ENCODE peak calls at places on chromosomes 1 and 21, in five cellular contexts. One of them, this sample, is unnamed.

GRCh38 chr1:233723387-233723786 is 109.5 kb downstream of the KCNK1 start:
- DNase-seq in GM12878: no peak
- DNase-seq in HepG2: no peak
- DNase-seq in SK-N-SH: no peak
- DNase-seq in K562: no peak
- DNase-seq in this sample: no peak

GRCh38 chr1:165875604-165876003 is 48.2 kb downstream of the UCK2 start:
- DNase-seq in K562: no peak
- DNase-seq in SK-N-SH: no peak
- DNase-seq in HepG2: no peak
- DNase-seq in GM12878: no peak
- DNase-seq in this sample: no peak

GRCh38 chr1:11893907-11894251 is 32.3 kb downstream of the KIAA2013 start:
- DNase-seq in HepG2: peak
- DNase-seq in GM12878: no peak
- DNase-seq in SK-N-SH: peak
- DNase-seq in K562: peak
- DNase-seq in this sample: no peak

GRCh38 chr1:29842130-29842529 is 605.8 kb downstream of the PTPRU start:
- DNase-seq in HepG2: no peak
- DNase-seq in GM12878: no peak
- DNase-seq in K562: peak
- DNase-seq in SK-N-SH: no peak
- DNase-seq in this sample: no peak

GRCh38 chr1:216812966-216813365 is 89.7 kb upstream of the ESRRG start:
- DNase-seq in K562: no peak
- DNase-seq in SK-N-SH: no peak
- DNase-seq in HepG2: no peak
- DNase-seq in GM12878: no peak
- DNase-seq in this sample: no peak

GRCh38 chr1:10724948-10725852 is 71.2 kb downstream of the CASZ1 start:
- DNase-seq in HepG2: no peak
- DNase-seq in GM12878: no peak
- DNase-seq in SK-N-SH: peak
- DNase-seq in K562: no peak
- DNase-seq in this sample: no peak

GRCh38 chr1:43269627-43270375 is at the start of gene TMEM125:
- DNase-seq in SK-N-SH: peak
- DNase-seq in GM12878: no peak
- DNase-seq in HepG2: no peak
- DNase-seq in K562: no peak
- DNase-seq in this sample: no peak

GRCh38 chr1:52915211-52915854 is 6.2 kb downstream of the ECHDC2 start:
- DNase-seq in GM12878: no peak
- DNase-seq in K562: no peak
- DNase-seq in SK-N-SH: no peak
- DNase-seq in HepG2: no peak
- DNase-seq in this sample: no peak

GRCh38 chr1:202649553-202650392 is 60.5 kb downstream of the SYT2 start:
- DNase-seq in GM12878: no peak
- DNase-seq in K562: no peak
- DNase-seq in SK-N-SH: no peak
- DNase-seq in HepG2: no peak
- DNase-seq in this sample: no peak

GRCh38 chr1:25145775-25146381 is 86.4 kb downstream of the SYF2 start:
- DNase-seq in GM12878: no peak
- DNase-seq in SK-N-SH: no peak
- DNase-seq in K562: no peak
- DNase-seq in HepG2: no peak
- DNase-seq in this sample: peak

GRCh38 chr1:156463874-156464273 is 36.7 kb downstream of the MEF2D start:
- DNase-seq in K562: no peak
- DNase-seq in HepG2: no peak
- DNase-seq in SK-N-SH: peak
- DNase-seq in GM12878: no peak
- DNase-seq in this sample: no peak

GRCh38 chr1:220528679-220529529 is 968 bp downstream of the MARK1 start:
- DNase-seq in SK-N-SH: no peak
- DNase-seq in GM12878: no peak
- DNase-seq in K562: no peak
- DNase-seq in HepG2: no peak
- DNase-seq in this sample: no peak

GRCh38 chr1:215845224-215845902 is 278.3 kb downstream of the KCTD3 start:
- DNase-seq in GM12878: no peak
- DNase-seq in K562: no peak
- DNase-seq in SK-N-SH: no peak
- DNase-seq in HepG2: no peak
- DNase-seq in this sample: no peak

GRCh38 chr1:227632325-227632724 is 69.0 kb downstream of the ZNF678 start:
- DNase-seq in GM12878: no peak
- DNase-seq in SK-N-SH: no peak
- DNase-seq in HepG2: no peak
- DNase-seq in K562: no peak
- DNase-seq in this sample: no peak

GRCh38 chr1:50873458-50874187 is 86.4 kb downstream of the FAF1 start:
- DNase-seq in GM12878: peak
- DNase-seq in SK-N-SH: peak
- DNase-seq in K562: peak
- DNase-seq in HepG2: peak
- DNase-seq in this sample: peak

GRCh38 chr1:201481004-201481380 is 12.0 kb upstream of the PHLDA3 start:
- DNase-seq in GM12878: no peak
- DNase-seq in K562: no peak
- DNase-seq in SK-N-SH: no peak
- DNase-seq in HepG2: no peak
- DNase-seq in this sample: no peak

GRCh38 chr1:206464456-206464964 is 5.8 kb upstream of the IKBKE start:
- DNase-seq in K562: no peak
- DNase-seq in GM12878: no peak
- DNase-seq in HepG2: no peak
- DNase-seq in SK-N-SH: no peak
- DNase-seq in this sample: no peak

GRCh38 chr1:26799479-26800133 is 11.9 kb downstream of the PIGV start:
- DNase-seq in GM12878: no peak
- DNase-seq in K562: no peak
- DNase-seq in HepG2: no peak
- DNase-seq in SK-N-SH: peak
- DNase-seq in this sample: no peak

GRCh38 chr21:42586406-42586805 is 67.0 kb upstream of the PDE9A start:
- DNase-seq in GM12878: no peak
- DNase-seq in HepG2: no peak
- DNase-seq in K562: no peak
- DNase-seq in SK-N-SH: no peak
- DNase-seq in this sample: no peak

GRCh38 chr1:77866296-77866695 is 22.1 kb upstream of the NEXN start:
- DNase-seq in SK-N-SH: no peak
- DNase-seq in K562: no peak
- DNase-seq in GM12878: no peak
- DNase-seq in HepG2: no peak
- DNase-seq in this sample: no peak
- TF ChIP-seq YY1 in SK-N-SH: no peak
- TF ChIP-seq YY1 in K562: no peak
- TF ChIP-seq YY1 in GM12878: no peak
- TF ChIP-seq YY1 in HepG2: no peak
- TF ChIP-seq YY1 in this sample: no peak

GRCh38 chr1:6358757-6359567 is 34.6 kb downstream of the ACOT7 start:
- DNase-seq in HepG2: no peak
- DNase-seq in GM12878: no peak
- DNase-seq in SK-N-SH: peak
- DNase-seq in K562: peak
- DNase-seq in this sample: no peak
- TF ChIP-seq CHD2 in HepG2: no peak
- TF ChIP-seq CHD2 in GM12878: no peak
- TF ChIP-seq CHD2 in SK-N-SH: no peak
- TF ChIP-seq CHD2 in K562: no peak
- TF ChIP-seq CHD2 in this sample: no peak

GRCh38 chr1:32893198-32894018 is 7.1 kb downstream of the HPCA start:
- DNase-seq in SK-N-SH: peak
- DNase-seq in GM12878: no peak
- DNase-seq in HepG2: no peak
- DNase-seq in K562: peak
- DNase-seq in this sample: peak
- TF ChIP-seq YY1 in SK-N-SH: no peak
- TF ChIP-seq YY1 in GM12878: no peak
- TF ChIP-seq YY1 in HepG2: no peak
- TF ChIP-seq YY1 in K562: no peak
- TF ChIP-seq YY1 in this sample: no peak

DNA sequence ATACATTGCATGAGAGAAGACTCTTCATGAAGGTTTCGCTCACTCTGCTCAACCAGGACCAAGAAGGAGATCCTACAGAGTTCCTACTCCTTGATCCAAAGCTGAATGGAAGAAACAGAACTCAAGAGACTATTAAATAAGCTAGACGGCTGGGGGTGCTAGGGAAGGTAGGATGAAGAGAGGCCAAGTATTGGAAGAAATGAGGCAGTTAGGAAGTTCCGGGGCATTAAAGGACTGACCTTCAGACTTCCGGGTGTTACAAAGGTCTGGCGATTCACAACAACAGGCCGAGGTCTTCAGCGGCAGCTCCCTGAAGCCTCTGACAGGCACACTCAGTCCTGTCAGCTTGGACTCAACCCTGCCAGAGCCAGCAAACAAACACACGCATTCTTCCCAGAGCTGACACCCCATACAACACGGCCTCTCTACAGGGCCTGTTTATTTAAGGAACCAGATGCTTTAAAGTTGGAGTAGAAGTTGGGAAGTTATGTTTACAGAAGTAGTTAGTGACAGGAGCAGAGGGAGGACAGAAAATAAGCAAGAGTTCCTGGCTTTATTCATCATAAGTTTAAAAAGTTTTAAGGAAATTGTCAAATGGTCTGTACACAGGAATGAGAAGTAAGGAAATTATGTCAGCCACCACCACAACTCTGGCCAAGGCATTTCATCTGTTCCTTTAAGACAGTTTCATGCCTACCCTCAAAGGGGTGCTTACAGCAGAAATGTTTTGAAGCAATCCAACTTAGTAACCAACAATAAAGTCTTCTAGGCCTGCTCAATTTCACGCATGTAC is 4.7 kb downstream of the SORT1 start:
- DNase-seq in GM12878: no peak
- DNase-seq in HepG2: peak
- DNase-seq in SK-N-SH: no peak
- DNase-seq in K562: peak
- DNase-seq in this sample: no peak
- TF ChIP-seq CHD2 in GM12878: no peak
- TF ChIP-seq CHD2 in HepG2: no peak
- TF ChIP-seq CHD2 in SK-N-SH: no peak
- TF ChIP-seq CHD2 in K562: no peak
- TF ChIP-seq CHD2 in this sample: no peak

GRCh38 chr1:89043940-89044339 is 21.1 kb downstream of the GBP1 start:
- DNase-seq in SK-N-SH: no peak
- DNase-seq in GM12878: no peak
- DNase-seq in HepG2: no peak
- DNase-seq in K562: no peak
- DNase-seq in this sample: no peak
- TF ChIP-seq YY1 in SK-N-SH: no peak
- TF ChIP-seq YY1 in GM12878: no peak
- TF ChIP-seq YY1 in HepG2: no peak
- TF ChIP-seq YY1 in K562: no peak
- TF ChIP-seq YY1 in this sample: no peak

GRCh38 chr1:103447471-103447870 is 78.0 kb upstream of the RNPC3 start:
- DNase-seq in GM12878: no peak
- DNase-seq in SK-N-SH: no peak
- DNase-seq in HepG2: no peak
- DNase-seq in K562: no peak
- DNase-seq in this sample: no peak
- TF ChIP-seq CHD2 in GM12878: no peak
- TF ChIP-seq CHD2 in SK-N-SH: no peak
- TF ChIP-seq CHD2 in HepG2: no peak
- TF ChIP-seq CHD2 in K562: no peak
- TF ChIP-seq CHD2 in this sample: no peak

DNA sequence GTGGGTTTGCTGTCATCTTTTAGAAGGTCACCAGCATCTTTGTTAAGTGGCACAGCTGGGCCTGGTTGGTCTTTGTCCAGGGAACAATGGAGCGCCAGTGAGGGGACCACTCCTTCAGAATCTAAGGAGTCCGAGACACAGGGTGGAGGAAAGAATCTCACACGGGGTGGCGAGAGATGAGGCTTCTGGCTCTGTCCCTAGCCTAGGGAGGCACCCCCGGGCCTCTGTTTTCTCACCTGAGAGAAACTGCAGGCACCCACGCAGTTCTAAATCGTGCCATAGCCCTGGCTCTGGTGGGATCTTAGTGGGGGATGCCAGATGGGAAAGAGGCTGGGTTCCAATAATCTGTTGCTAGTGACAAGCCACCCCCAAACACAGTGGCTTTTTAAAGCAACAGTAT is 10.9 kb upstream of the PLA2G2E start:
- DNase-seq in K562: no peak
- DNase-seq in SK-N-SH: no peak
- DNase-seq in HepG2: no peak
- DNase-seq in GM12878: no peak
- DNase-seq in this sample: no peak
- TF ChIP-seq YY1 in K562: no peak
- TF ChIP-seq YY1 in SK-N-SH: no peak
- TF ChIP-seq YY1 in HepG2: no peak
- TF ChIP-seq YY1 in GM12878: no peak
- TF ChIP-seq YY1 in this sample: no peak

DNA sequence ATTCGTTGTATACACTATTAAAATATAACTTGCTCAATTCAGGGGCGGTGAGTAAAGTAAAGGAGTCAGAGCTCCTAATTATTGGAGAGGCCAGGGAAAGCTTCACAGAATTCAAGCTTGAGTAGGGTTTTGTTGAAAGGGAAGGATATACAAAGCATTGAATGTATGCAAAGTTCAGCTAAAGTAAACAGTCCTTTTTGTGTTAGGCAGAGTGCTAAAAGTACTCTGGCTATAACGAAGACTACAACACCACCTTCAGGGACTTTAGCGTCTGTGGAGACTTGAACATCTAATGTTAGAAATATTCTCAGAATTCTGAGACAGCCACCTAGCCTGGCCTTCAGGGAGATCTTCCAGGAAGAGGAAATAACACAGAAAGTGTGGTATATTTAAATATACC is 1.1 kb downstream of the FALEC start:
- DNase-seq in GM12878: no peak
- DNase-seq in SK-N-SH: no peak
- DNase-seq in K562: no peak
- DNase-seq in HepG2: peak
- DNase-seq in this sample: no peak
- TF ChIP-seq CHD2 in GM12878: no peak
- TF ChIP-seq CHD2 in SK-N-SH: no peak
- TF ChIP-seq CHD2 in K562: no peak
- TF ChIP-seq CHD2 in HepG2: no peak
- TF ChIP-seq CHD2 in this sample: no peak

GRCh38 chr1:18707696-18708257 is 77.1 kb downstream of the PAX7 start:
- DNase-seq in K562: no peak
- DNase-seq in HepG2: no peak
- DNase-seq in SK-N-SH: no peak
- DNase-seq in GM12878: no peak
- DNase-seq in this sample: no peak
- TF ChIP-seq YY1 in K562: no peak
- TF ChIP-seq YY1 in HepG2: no peak
- TF ChIP-seq YY1 in SK-N-SH: no peak
- TF ChIP-seq YY1 in GM12878: no peak
- TF ChIP-seq YY1 in this sample: no peak

GRCh38 chr1:84271452-84272273 is 29.8 kb upstream of the SAMD13 start:
- DNase-seq in K562: no peak
- DNase-seq in GM12878: peak
- DNase-seq in SK-N-SH: no peak
- DNase-seq in HepG2: no peak
- DNase-seq in this sample: no peak
- TF ChIP-seq CHD2 in K562: no peak
- TF ChIP-seq CHD2 in GM12878: no peak
- TF ChIP-seq CHD2 in SK-N-SH: no peak
- TF ChIP-seq CHD2 in HepG2: no peak
- TF ChIP-seq CHD2 in this sample: no peak

This sample was measured in H1.